ENCODE peak calls at places on chromosomes 12 and 14, in four cellular contexts. T is foreskin fibroblast, D is DMS153, B is astrocyte of the spinal cord. W is an unnamed sample.

GRCh38 chr14:70595443-70596185 is 4.8 kb downstream of the MED6 start:
- DNase-seq in B (peak; percentile 52), D (no peak), T (peak; percentile 20), W (peak; percentile 48)

GRCh38 chr12:1928439-1929121 is 10.1 kb upstream of the CACNA2D4 start:
- DNase-seq in B (no peak), T (no peak), D (no peak), W (no peak)

GRCh38 chr14:68774771-68775613 is 17.9 kb downstream of the ZFP36L1 start:
- DNase-seq in T (peak; percentile 84), D (no peak), B (peak; percentile 8), W (peak; percentile 84)

GRCh38 chr14:101761881-101762529 is 496 bp downstream of the PPP2R5C start:
- DNase-seq in T (peak; percentile 52), B (no peak), D (no peak), W (no peak)

GRCh38 chr14:94328196-94328595 is 5.1 kb upstream of the SERPINA6 start:
- DNase-seq in D (no peak), T (peak; percentile 12), B (no peak), W (no peak)

GRCh38 chr12:92757599-92758121 is 54.9 kb downstream of the PLEKHG7 start:
- DNase-seq in B (no peak), D (peak; percentile 61), T (no peak), W (no peak)

GRCh38 chr12:19230896-19231295 is 101.4 kb downstream of the PLEKHA5 start:
- DNase-seq in D (no peak), B (no peak), T (no peak), W (no peak)

GRCh38 chr12:92502417-92503028 is 200.3 kb upstream of the PLEKHG7 start:
- DNase-seq in B (no peak), T (no peak), D (no peak), W (no peak)

GRCh38 chr14:36503771-36504741 is 16.0 kb downstream of the NKX2-1 start:
- DNase-seq in T (no peak), D (no peak), B (no peak), W (no peak)

GRCh38 chr14:59566281-59566680 is 10.3 kb downstream of the CCDC175 start:
- DNase-seq in T (no peak), D (no peak), B (no peak), W (no peak)

GRCh38 chr14:100325958-100326357 is 2.8 kb downstream of the SLC25A47 start:
- DNase-seq in B (no peak), T (no peak), D (no peak), W (no peak)

GRCh38 chr14:97129639-97130038 is 332.5 kb downstream of the VRK1 start:
- DNase-seq in D (no peak), B (no peak), T (no peak), W (no peak)

GRCh38 chr12:93441111-93441616 is 583 bp downstream of the UBE2N start:
- DNase-seq in D (no peak), T (peak; percentile 54), B (peak; percentile 9), W (peak; percentile 7)

GRCh38 chr12:120639771-120640721 is at the start of gene CABP1:
- DNase-seq in T (no peak), D (no peak), B (no peak), W (no peak)

GRCh38 chr14:52706286-52706685 is 714 bp upstream of the PSMC6 start:
- DNase-seq in B (no peak), T (peak; percentile 24), D (no peak), W (peak; percentile 10)

GRCh38 chr12:119296535-119296934 is 38.0 kb upstream of the CCDC60 start:
- DNase-seq in T (no peak), B (no peak), D (peak; percentile 13), W (no peak)

GRCh38 chr14:72401632-72402428 is 469.6 kb downstream of the RGS6 start:
- DNase-seq in D (no peak), T (no peak), B (no peak), W (no peak)

GRCh38 chr12:132634411-132634990 is 15.9 kb downstream of the P2RX2 start:
- DNase-seq in B (no peak), D (no peak), T (no peak), W (no peak)

GRCh38 chr12:109989380-109989779 is 6.8 kb downstream of the GIT2 start:
- DNase-seq in T (no peak), D (no peak), B (no peak), W (peak; percentile 60)

GRCh38 chr12:26090853-26091510 is 33.9 kb downstream of the BHLHE41 start:
- DNase-seq in B (peak; percentile 14), T (no peak), D (no peak), W (peak; percentile 12)

GRCh38 chr12:20495997-20496396 is 127.7 kb downstream of the PDE3A start:
- DNase-seq in B (no peak), D (no peak), T (no peak), W (no peak)

GRCh38 chr14:56027916-56028637 is 90.1 kb upstream of the PELI2 start:
- DNase-seq in B (no peak), T (no peak), D (no peak), W (no peak)

GRCh38 chr14:100587763-100588411 is 670 bp upstream of the BEGAIN start:
- DNase-seq in T (no peak), D (no peak), B (no peak), W (no peak)

GRCh38 chr14:106210650-106211049 is 684.3 kb downstream of the TMEM121 start:
- DNase-seq in D (no peak), B (no peak), T (no peak), W (no peak)

GRCh38 chr14:92472860-92473259 is 40.7 kb upstream of the RIN3 start:
- DNase-seq in T (no peak), B (no peak), D (no peak), W (no peak)

GRCh38 chr14:54135804-54136280 is 179.2 kb upstream of the BMP4 start:
- DNase-seq in T (peak; percentile 40), B (no peak), D (no peak), W (no peak)

GRCh38 chr14:89858084-89858483 is 96.4 kb downstream of the EFCAB11 start:
- DNase-seq in B (no peak), D (no peak), T (no peak), W (no peak)

W was measured in IMR-90.